ENCODE peak calls at places on chromosomes 13 and 19, in four cellular contexts. One of them, this sample, is unnamed.

GRCh38 chr13:33070713-33071112 is 54.5 kb downstream of the KL start:
- DNase-seq in upper lobe of right lung: no peak
- DNase-seq in vagina: no peak
- DNase-seq in brain microvascular endothelial cell: no peak
- DNase-seq in this sample: peak

GRCh38 chr13:87244256-87244870 is 426.8 kb upstream of the SLITRK5 start:
- DNase-seq in upper lobe of right lung: no peak
- DNase-seq in vagina: no peak
- DNase-seq in brain microvascular endothelial cell: no peak
- DNase-seq in this sample: no peak

GRCh38 chr13:99501952-99502310 is 659 bp downstream of the TM9SF2 start:
- DNase-seq in upper lobe of right lung: no peak
- DNase-seq in vagina: no peak
- DNase-seq in brain microvascular endothelial cell: peak
- DNase-seq in this sample: peak

GRCh38 chr19:40862785-40863184 is 12.5 kb upstream of the CYP2A6 start:
- DNase-seq in upper lobe of right lung: no peak
- DNase-seq in vagina: no peak
- DNase-seq in brain microvascular endothelial cell: no peak
- DNase-seq in this sample: peak

GRCh38 chr13:104025303-104025702 is 959.1 kb upstream of the SLC10A2 start:
- DNase-seq in upper lobe of right lung: no peak
- DNase-seq in vagina: no peak
- DNase-seq in brain microvascular endothelial cell: no peak
- DNase-seq in this sample: peak

GRCh38 chr19:21256722-21257121 is 72.5 kb downstream of the ZNF708 start:
- DNase-seq in upper lobe of right lung: no peak
- DNase-seq in vagina: no peak
- DNase-seq in brain microvascular endothelial cell: peak
- DNase-seq in this sample: peak

GRCh38 chr13:28640861-28641599 is 17.9 kb upstream of the POMP start:
- DNase-seq in upper lobe of right lung: no peak
- DNase-seq in vagina: no peak
- DNase-seq in brain microvascular endothelial cell: no peak
- DNase-seq in this sample: no peak

GRCh38 chr19:2775556-2776430 is 7.3 kb downstream of the SGTA start:
- DNase-seq in upper lobe of right lung: peak
- DNase-seq in vagina: no peak
- DNase-seq in brain microvascular endothelial cell: peak
- DNase-seq in this sample: peak

GRCh38 chr13:106570354-106570822 is 2.5 kb upstream of the ARGLU1 start:
- DNase-seq in upper lobe of right lung: peak
- DNase-seq in vagina: no peak
- DNase-seq in brain microvascular endothelial cell: peak
- DNase-seq in this sample: peak

GRCh38 chr13:113431171-113431570 is 22.1 kb downstream of the ADPRHL1 start:
- DNase-seq in upper lobe of right lung: no peak
- DNase-seq in vagina: no peak
- DNase-seq in brain microvascular endothelial cell: no peak
- DNase-seq in this sample: no peak

GRCh38 chr19:9786342-9786741 is 17.8 kb upstream of the ZNF846 start:
- DNase-seq in upper lobe of right lung: no peak
- DNase-seq in vagina: no peak
- DNase-seq in brain microvascular endothelial cell: no peak
- DNase-seq in this sample: no peak

GRCh38 chr13:49828452-49828851 is 36.0 kb upstream of the KPNA3 start:
- DNase-seq in upper lobe of right lung: no peak
- DNase-seq in vagina: no peak
- DNase-seq in brain microvascular endothelial cell: no peak
- DNase-seq in this sample: no peak

GRCh38 chr19:54100560-54100959 is at the start of gene OSCAR:
- DNase-seq in upper lobe of right lung: peak
- DNase-seq in vagina: no peak
- DNase-seq in brain microvascular endothelial cell: no peak
- DNase-seq in this sample: no peak

GRCh38 chr13:108560092-108560491 is 69.3 kb upstream of the MYO16 start:
- DNase-seq in upper lobe of right lung: no peak
- DNase-seq in vagina: no peak
- DNase-seq in brain microvascular endothelial cell: no peak
- DNase-seq in this sample: no peak

GRCh38 chr13:25169356-25169755 is 2.7 kb downstream of the AMER2 start:
- DNase-seq in upper lobe of right lung: no peak
- DNase-seq in vagina: no peak
- DNase-seq in brain microvascular endothelial cell: no peak
- DNase-seq in this sample: no peak

GRCh38 chr19:7779631-7780486 is 16.8 kb downstream of the CLEC4M start:
- DNase-seq in upper lobe of right lung: peak
- DNase-seq in vagina: no peak
- DNase-seq in brain microvascular endothelial cell: no peak
- DNase-seq in this sample: no peak

GRCh38 chr13:35781044-35781443 is 304.6 kb upstream of the MAB21L1 start:
- DNase-seq in upper lobe of right lung: no peak
- DNase-seq in vagina: no peak
- DNase-seq in brain microvascular endothelial cell: no peak
- DNase-seq in this sample: no peak

GRCh38 chr19:32471095-32471494 is 65.5 kb downstream of the DPY19L3 start:
- DNase-seq in upper lobe of right lung: no peak
- DNase-seq in vagina: no peak
- DNase-seq in brain microvascular endothelial cell: peak
- DNase-seq in this sample: peak

GRCh38 chr19:3184847-3185481 is 766 bp upstream of the NCLN start:
- DNase-seq in upper lobe of right lung: peak
- DNase-seq in vagina: no peak
- DNase-seq in brain microvascular endothelial cell: peak
- DNase-seq in this sample: peak

DNA sequence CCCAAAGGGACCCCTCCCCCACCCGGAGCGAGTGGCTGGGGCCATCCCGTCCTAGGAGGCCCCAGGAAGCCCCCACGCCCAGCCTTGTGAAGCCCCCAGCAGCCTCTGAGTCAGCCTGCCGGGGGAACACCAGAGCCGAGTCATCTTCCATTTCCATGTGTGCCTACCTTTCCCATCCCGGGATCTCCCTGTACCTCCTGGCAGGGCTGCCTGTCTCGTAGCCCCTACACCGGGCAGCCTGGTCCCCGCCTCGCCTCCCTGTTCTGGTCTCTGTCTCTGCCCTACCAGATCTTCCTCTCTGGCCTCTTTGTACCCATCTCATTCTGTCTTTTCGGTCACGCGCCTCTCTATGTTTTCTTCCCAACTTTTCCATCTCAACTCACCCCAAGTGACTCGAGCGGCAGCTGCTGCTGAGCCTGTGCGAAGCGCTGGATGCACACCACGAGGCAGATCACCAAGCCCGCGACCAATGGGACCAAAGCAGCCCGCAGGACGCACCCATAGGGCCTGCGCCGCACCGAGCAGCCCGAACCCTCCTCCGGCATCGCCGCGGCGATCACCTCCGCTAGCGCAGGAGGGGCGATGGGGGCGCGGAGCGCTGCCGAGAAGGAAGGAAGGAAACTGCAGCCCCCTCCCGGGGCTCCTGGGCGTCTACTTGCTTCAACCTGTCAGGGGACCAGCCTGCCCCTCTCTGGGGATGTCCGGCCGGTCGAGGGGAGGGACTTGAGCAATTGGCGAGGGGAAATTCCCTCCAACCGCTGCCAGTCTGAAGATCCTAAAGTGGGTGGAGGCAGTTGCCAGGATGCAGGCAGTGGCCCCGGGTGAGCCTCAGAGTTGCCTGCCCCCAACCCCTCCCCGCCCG is at the start of gene CD70:
- DNase-seq in upper lobe of right lung: no peak
- DNase-seq in vagina: no peak
- DNase-seq in brain microvascular endothelial cell: no peak
- DNase-seq in this sample: no peak
- H3K4me3 ChIP-seq in upper lobe of right lung: peak
- H3K4me3 ChIP-seq in vagina: no peak
- H3K4me3 ChIP-seq in brain microvascular endothelial cell: no peak
- H3K4me3 ChIP-seq in this sample: no peak

GRCh38 chr13:37870895-37871550 is 1.5 kb upstream of the TRPC4 start:
- DNase-seq in upper lobe of right lung: no peak
- DNase-seq in vagina: no peak
- DNase-seq in brain microvascular endothelial cell: peak
- DNase-seq in this sample: peak

GRCh38 chr13:37870489-37870845 is 895 bp upstream of the TRPC4 start:
- DNase-seq in upper lobe of right lung: no peak
- DNase-seq in vagina: no peak
- DNase-seq in brain microvascular endothelial cell: no peak
- DNase-seq in this sample: peak

GRCh38 chr13:37868691-37869505 is 674 bp downstream of the TRPC4 start:
- DNase-seq in upper lobe of right lung: no peak
- DNase-seq in vagina: no peak
- DNase-seq in brain microvascular endothelial cell: peak
- DNase-seq in this sample: peak

GRCh38 chr13:37869506-37869755 is 141 bp downstream of the TRPC4 start:
- DNase-seq in upper lobe of right lung: no peak
- DNase-seq in vagina: no peak
- DNase-seq in brain microvascular endothelial cell: no peak
- DNase-seq in this sample: no peak

DNA sequence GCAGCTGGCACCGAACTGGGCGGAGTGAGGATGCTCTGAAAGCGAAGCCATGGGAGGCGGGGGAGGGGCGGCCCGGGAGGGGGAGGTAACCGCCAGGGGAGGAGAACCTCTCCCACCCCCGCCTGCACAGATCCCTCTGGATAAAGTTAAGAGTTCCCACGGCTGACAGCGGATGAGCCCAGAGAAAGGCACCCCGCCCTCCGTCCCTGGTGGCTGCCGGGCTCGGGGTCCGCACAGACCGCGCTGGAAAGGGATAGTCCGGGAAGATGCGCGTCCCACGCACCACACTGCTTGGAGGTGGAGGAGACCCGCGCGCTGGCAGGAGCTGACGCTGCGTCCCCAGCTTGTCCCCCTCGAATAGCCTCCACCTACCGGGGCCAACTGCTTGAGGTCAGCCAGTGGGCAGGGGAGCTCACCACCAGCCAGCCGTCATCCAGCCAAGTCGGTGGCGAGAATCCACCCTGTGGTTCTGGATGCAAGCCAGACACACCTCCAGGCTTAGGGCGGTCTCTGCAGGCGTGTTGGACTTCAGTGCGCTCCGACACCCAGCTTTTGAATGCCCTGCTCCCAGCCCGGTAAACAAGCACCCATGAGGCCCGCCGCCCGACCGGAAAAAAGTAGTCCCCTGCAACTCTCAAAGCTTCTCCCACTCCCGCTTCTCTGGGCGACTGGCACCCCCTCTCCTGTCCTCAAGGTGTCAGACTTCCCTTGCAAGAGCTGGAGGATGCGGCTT is at the start of gene TRPC4:
- DNase-seq in upper lobe of right lung: peak
- DNase-seq in vagina: no peak
- DNase-seq in brain microvascular endothelial cell: peak
- DNase-seq in this sample: peak
- TF ChIP-seq CTCF in upper lobe of right lung: peak
- TF ChIP-seq CTCF in vagina: no peak
- TF ChIP-seq CTCF in brain microvascular endothelial cell: peak
- TF ChIP-seq CTCF in this sample: peak

DNA sequence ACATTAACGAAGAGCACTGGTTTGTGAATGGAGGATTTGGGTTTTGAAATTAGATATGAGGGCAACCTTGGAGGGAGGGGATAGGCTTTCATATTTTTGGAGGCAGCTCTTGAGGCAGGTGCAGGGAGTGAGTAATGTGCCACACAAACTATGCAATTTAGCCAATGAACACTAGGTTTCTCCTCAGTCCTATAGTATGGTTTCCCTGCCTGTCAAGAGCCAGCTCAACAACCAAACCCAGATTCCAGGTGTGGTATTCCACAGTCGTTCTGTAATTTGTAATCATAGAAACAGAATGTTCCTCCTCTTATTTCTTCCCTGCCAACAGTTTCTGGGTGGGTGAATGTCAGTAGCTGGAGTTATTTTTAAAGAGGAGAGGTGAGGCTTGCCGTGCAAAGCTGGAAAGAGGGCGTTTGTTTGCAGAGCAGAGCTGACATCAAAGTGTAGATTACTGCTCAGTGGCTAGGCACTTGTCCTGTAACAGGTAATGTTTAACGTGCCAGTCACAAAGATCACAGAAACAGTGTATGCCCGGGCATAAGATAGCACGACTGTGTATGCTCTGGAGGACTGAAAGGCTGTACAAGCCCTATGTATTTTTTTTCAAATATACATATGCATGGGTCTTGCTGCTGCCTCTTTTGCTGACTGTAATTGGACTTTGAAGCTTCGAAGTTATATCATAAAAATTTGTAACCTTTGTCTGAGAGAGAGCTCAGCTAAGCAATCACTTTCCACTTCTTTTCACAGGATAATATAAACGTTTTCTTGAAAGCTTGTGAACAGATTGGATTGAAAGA is 124.3 kb downstream of the LMO7 start:
- DNase-seq in upper lobe of right lung: no peak
- DNase-seq in vagina: no peak
- DNase-seq in brain microvascular endothelial cell: no peak
- DNase-seq in this sample: peak
- H3K4me3 ChIP-seq in upper lobe of right lung: peak
- H3K4me3 ChIP-seq in vagina: no peak
- H3K4me3 ChIP-seq in brain microvascular endothelial cell: no peak
- H3K4me3 ChIP-seq in this sample: no peak

GRCh38 chr13:44407379-44407778 is 33.8 kb downstream of the SERP2 start:
- DNase-seq in upper lobe of right lung: no peak
- DNase-seq in vagina: no peak
- DNase-seq in brain microvascular endothelial cell: no peak
- DNase-seq in this sample: no peak

GRCh38 chr13:44406617-44407016 is 33.0 kb downstream of the SERP2 start:
- DNase-seq in upper lobe of right lung: no peak
- DNase-seq in vagina: no peak
- DNase-seq in brain microvascular endothelial cell: no peak
- DNase-seq in this sample: no peak

GRCh38 chr13:44402902-44403719 is 29.5 kb downstream of the SERP2 start:
- DNase-seq in upper lobe of right lung: no peak
- DNase-seq in vagina: no peak
- DNase-seq in brain microvascular endothelial cell: no peak
- DNase-seq in this sample: no peak

GRCh38 chr13:44403720-44404063 is 30.1 kb downstream of the SERP2 start:
- DNase-seq in upper lobe of right lung: no peak
- DNase-seq in vagina: no peak
- DNase-seq in brain microvascular endothelial cell: no peak
- DNase-seq in this sample: no peak

DNA sequence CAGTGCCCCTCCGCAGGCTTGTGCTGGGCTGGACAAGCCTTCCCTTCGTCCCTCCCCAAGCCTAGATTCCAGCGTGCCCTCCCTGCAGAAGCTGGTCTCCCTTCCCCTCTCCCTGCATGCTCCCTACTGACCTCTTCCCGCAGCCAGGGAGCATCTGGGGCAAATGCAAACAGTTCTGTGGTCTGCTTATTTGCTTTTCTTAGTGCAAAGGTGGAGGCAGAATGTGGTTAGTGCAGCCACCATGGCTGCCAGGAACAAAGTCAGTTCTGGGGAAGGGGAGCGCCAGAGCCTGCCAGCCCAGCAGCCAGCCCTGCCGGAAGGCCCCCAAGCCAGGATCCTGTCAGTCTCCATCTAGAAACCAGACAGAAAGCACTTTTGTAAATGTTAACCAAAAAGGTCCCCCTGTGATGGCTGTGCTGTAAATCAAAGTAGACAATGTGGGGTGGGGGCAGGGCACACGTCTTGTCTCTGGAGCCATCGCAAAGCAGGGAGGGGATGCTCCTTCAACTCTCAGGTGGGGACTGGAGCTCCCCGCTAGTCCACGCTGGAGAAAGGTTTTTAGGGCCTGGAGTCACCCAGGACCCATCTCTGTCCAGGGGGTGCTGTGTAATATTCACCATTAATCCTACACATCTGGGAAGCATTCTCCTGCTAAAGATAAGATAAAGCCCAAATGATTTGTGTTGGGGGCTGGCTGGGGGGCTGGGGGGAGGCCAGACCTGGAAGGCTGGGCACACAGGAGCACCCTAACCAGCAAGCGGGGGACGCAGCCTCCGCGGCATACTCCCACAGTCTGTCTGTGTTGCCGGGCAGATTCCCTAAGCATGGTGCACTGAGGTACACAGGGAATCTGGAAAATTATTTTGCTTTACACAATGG is 30.9 kb downstream of the SERP2 start:
- DNase-seq in upper lobe of right lung: no peak
- DNase-seq in vagina: no peak
- DNase-seq in brain microvascular endothelial cell: no peak
- DNase-seq in this sample: no peak
- TF ChIP-seq CTCF in upper lobe of right lung: no peak
- TF ChIP-seq CTCF in vagina: no peak
- TF ChIP-seq CTCF in brain microvascular endothelial cell: no peak
- TF ChIP-seq CTCF in this sample: no peak